ENCODE peak calls at places on chromosome 16, in seven cellular contexts. J is PC-9, K is esophagus squamous epithelium, Q is AG09309, U is left lung, R is pancreas, A is choroid plexus epithelial cell. L is an unnamed sample.

GRCh38 chr16:89905511-89906140 is 13.0 kb upstream of the MC1R start:
- DNase-seq in J (no peak), K (no peak), Q (no peak), U (no peak), R (no peak), A (no peak), L (no peak)

GRCh38 chr16:22770866-22771265 is 43.1 kb upstream of the HS3ST2 start:
- DNase-seq in J (peak), K (no peak), Q (no peak), U (no peak), R (no peak), A (no peak), L (no peak)

GRCh38 chr16:51757921-51758479 is 606.9 kb upstream of the SALL1 start:
- DNase-seq in J (no peak), K (no peak), Q (no peak), U (no peak), R (no peak), A (no peak), L (no peak)

GRCh38 chr16:48136547-48137360 is 19.0 kb downstream of the ABCC12 start:
- DNase-seq in J (no peak), K (no peak), Q (no peak), U (no peak), R (no peak), A (no peak), L (no peak)

GRCh38 chr16:23974223-23974622 is 138.4 kb downstream of the PRKCB start:
- DNase-seq in J (no peak), K (no peak), Q (no peak), U (no peak), R (no peak), A (no peak), L (no peak)

GRCh38 chr16:9666834-9667480 is 515.3 kb downstream of the GRIN2A start:
- DNase-seq in J (no peak), K (no peak), Q (no peak), U (no peak), R (no peak), A (no peak), L (no peak)

GRCh38 chr16:20401066-20401465 is 3.5 kb downstream of the PDILT start:
- DNase-seq in J (no peak), K (no peak), Q (no peak), U (no peak), R (no peak), A (no peak), L (no peak)

GRCh38 chr16:73058221-73058615 is 10.3 kb upstream of the ZFHX3 start:
- DNase-seq in J (no peak), K (no peak), Q (no peak), U (peak), R (no peak), A (no peak), L (no peak)

GRCh38 chr16:66662445-66663194 is 33.9 kb downstream of the CMTM4 start:
- DNase-seq in J (no peak), K (no peak), Q (no peak), U (no peak), R (no peak), A (peak), L (no peak)

GRCh38 chr16:83830091-83830768 is 22.5 kb downstream of the HSBP1 start:
- DNase-seq in J (no peak), K (no peak), Q (no peak), U (no peak), R (no peak), A (no peak), L (no peak)

GRCh38 chr16:23508589-23509440 is 1.5 kb downstream of the GGA2 start:
- DNase-seq in J (no peak), K (no peak), Q (no peak), U (no peak), R (no peak), A (peak), L (no peak)

GRCh38 chr16:86306811-86307517 is 203.4 kb upstream of the FOXF1 start:
- DNase-seq in J (no peak), K (no peak), Q (peak), U (peak), R (no peak), A (peak), L (no peak)

GRCh38 chr16:70805787-70806186 is 4.8 kb upstream of the VAC14 start:
- DNase-seq in J (no peak), K (no peak), Q (no peak), U (no peak), R (no peak), A (peak), L (peak)

GRCh38 chr16:49696414-49697101 is 159.4 kb downstream of the ZNF423 start:
- DNase-seq in J (no peak), K (no peak), Q (no peak), U (no peak), R (no peak), A (peak), L (no peak)

GRCh38 chr16:53754938-53755910 is 51.3 kb downstream of the FTO start:
- DNase-seq in J (no peak), K (no peak), Q (no peak), U (no peak), R (peak), A (peak), L (peak)

GRCh38 chr16:88977028-88977844 is at the start of gene CBFA2T3:
- DNase-seq in J (peak), K (peak), Q (no peak), U (peak), R (peak), A (no peak), L (no peak)

GRCh38 chr16:10749680-10750035 is 6.0 kb downstream of the NUBP1 start:
- DNase-seq in J (no peak), K (no peak), Q (no peak), U (no peak), R (no peak), A (peak), L (no peak)

GRCh38 chr16:67459858-67460144 is 21.2 kb downstream of the ATP6V0D1 start:
- DNase-seq in J (no peak), K (no peak), Q (no peak), U (no peak), R (no peak), A (no peak), L (no peak)

GRCh38 chr16:11613381-11614303 is 26.9 kb upstream of the LITAF start:
- DNase-seq in J (peak), K (peak), Q (no peak), U (peak), R (peak), A (peak), L (no peak)

GRCh38 chr16:80319181-80319580 is 221.6 kb upstream of the DYNLRB2 start:
- DNase-seq in J (no peak), K (no peak), Q (no peak), U (no peak), R (no peak), A (peak), L (no peak)

GRCh38 chr16:89602273-89602951 is 11.0 kb upstream of the DPEP1 start:
- DNase-seq in J (peak), K (no peak), Q (peak), U (peak), R (no peak), A (peak), L (peak)

GRCh38 chr16:86545927-86546637 is 9.0 kb downstream of the MTHFSD start:
- DNase-seq in J (no peak), K (no peak), Q (no peak), U (no peak), R (no peak), A (peak), L (no peak)

DNA sequence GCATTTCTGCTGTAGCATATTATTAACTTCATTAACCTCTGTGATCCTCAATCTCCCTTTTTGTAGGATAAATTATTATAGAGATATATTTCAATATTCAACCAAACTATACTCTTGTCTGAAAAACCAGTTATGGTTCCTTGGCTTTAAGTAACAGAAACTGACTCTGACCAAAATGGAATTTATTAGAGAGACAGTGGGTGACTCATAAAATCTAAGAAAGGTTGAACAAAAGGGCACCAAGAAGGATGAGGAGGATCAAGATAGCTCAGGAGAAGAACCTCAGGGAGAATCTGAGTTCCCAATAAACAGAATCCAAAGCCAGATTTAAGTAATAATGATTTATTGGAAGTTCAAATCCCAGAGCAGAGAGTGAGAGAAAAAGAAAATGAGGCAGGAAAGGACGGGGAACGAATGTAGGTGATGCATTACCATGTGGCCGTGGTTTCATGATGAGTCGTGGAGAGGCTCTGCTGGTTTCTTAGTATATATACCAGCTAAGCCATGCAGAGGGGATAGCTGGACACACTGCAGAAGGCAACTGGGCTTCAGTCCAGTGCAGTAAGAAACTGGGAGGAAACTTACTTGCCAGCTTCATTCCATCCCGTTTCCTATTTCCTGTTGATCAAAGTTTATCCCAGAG is 151.5 kb upstream of the GOT2 start:
- DNase-seq in J (no peak), K (no peak), Q (no peak), U (no peak), R (no peak), A (no peak), L (peak)
- TF ChIP-seq CTCF in J (no peak), K (no peak), Q (no peak), U (no peak), R (no peak), A (no peak), L (no peak)

GRCh38 chr16:57140866-57141668 is 44.8 kb downstream of the PSME3IP1 start:
- DNase-seq in J (no peak), K (no peak), Q (no peak), U (no peak), R (no peak), A (no peak), L (no peak)
- H3K4me3 ChIP-seq in J (no peak), K (no peak), Q (no peak), U (no peak), R (no peak), A (no peak), L (no peak)

DNA sequence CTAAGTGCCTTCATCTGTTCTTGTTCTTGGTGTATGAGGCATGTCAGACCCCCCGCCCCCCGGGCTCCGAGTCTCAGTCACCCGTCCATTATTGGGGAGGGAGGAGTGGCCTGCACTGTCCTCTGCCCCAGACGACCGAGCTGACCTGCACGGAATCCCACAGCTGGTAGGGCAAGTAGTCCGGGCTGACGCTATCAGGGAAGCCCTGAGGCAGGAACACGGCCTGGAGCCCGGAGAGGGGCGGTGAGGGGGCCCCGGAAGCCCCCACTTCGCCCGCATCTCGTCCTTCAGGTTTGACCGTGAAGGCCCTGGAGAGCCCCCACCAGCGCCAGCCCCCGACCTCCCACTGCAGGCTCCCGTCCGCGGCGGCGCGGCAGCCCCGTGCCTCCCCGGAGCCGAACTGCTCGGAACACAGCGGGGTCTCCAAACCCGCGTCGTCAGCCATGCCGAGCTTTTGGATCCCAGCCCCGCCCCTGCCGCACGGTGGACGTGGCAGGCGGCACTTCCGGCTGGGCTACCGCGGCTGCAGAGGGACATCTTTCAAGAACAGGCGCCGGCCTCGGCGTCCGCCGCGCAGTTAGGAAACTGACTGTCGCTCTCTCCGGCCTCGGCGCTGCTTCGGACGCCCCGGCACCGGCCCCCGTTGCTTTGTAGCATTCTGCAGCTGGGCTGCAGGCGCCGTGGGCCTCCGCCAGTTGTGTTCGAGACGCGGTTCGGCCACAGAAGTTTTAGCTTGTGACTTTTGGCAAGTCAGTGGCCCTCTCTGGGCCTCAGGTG is at the start of gene RUSF1:
- DNase-seq in J (peak), K (peak), Q (peak), U (peak), R (peak), A (peak), L (peak)
- TF ChIP-seq CTCF in J (no peak), K (no peak), Q (no peak), U (no peak), R (no peak), A (peak), L (no peak)

DNA sequence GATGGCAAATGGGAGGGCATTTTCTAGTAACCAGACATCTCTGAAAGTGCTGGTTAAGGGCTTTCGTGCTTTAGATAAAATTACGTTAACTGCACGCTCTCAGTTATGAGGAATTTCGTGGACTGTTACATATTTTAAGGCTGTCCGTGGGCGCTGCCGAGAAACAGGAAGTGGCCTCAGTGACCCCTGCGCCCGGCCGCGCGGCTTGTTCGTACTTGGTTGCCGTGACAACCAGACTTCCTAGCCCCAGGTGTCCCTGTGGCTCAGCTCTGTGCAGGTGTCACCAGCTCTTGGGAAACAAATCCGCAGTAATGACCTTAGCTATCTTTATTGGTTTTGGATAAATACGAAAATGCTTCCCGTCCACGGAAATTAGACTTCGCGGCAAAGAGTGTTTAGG is 52.7 kb downstream of the LMF1 start:
- DNase-seq in J (no peak), K (no peak), Q (no peak), U (no peak), R (no peak), A (peak), L (no peak)
- H3K4me3 ChIP-seq in J (no peak), K (no peak), Q (no peak), U (no peak), R (no peak), A (no peak), L (no peak)

DNA sequence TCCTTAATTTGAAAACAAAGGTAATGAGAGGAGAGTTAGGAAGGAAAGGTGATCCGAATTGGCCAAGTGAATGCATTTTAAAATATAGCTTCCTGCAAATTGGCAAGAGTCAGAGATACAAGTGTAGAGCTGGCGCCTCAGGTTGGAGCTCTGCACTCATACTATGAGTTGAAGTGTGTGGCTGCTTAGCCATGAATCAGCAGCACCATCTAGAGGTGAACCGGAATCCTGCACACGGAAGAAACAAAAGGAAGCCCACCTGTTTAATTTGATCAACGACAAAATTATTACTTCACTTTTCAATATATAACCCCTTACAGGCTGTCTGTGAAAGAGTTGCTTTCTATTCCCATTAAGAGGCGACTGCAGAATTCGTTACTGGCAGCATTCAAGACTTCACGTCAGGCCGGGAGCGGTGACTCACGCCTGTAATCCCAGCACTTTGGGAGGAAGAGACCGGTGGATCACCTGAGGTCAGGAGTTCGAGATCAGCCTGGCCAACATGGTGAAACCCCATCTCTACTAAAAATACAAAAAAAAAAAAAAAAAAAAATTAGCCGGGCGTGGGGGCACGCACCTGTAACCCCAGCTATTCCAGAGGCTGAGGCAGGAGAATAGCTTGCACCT is 1253.7 kb upstream of the CDH8 start:
- DNase-seq in J (no peak), K (no peak), Q (no peak), U (no peak), R (peak), A (peak), L (no peak)
- TF ChIP-seq CTCF in J (peak), K (no peak), Q (peak), U (peak), R (peak), A (peak), L (peak)

GRCh38 chr16:69423189-69423588 is 1.2 kb upstream of the CYB5B start:
- DNase-seq in J (no peak), K (no peak), Q (no peak), U (no peak), R (no peak), A (no peak), L (no peak)

GRCh38 chr16:69424935-69425784 is 741 bp downstream of the CYB5B start:
- DNase-seq in J (no peak), K (no peak), Q (no peak), U (no peak), R (no peak), A (no peak), L (no peak)

GRCh38 chr16:69419956-69420355 is 4.5 kb upstream of the CYB5B start:
- DNase-seq in J (no peak), K (no peak), Q (no peak), U (no peak), R (no peak), A (no peak), L (no peak)

GRCh38 chr16:69428652-69429051 is 4.2 kb downstream of the CYB5B start:
- DNase-seq in J (no peak), K (no peak), Q (no peak), U (no peak), R (no peak), A (no peak), L (no peak)

GRCh38 chr16:69424053-69424934 is at the start of gene CYB5B:
- DNase-seq in J (peak), K (peak), Q (peak), U (peak), R (peak), A (peak), L (peak)
- H3K4me3 ChIP-seq in J (peak), K (peak), Q (peak), U (peak), R (peak), A (peak), L (peak)

GRCh38 chr16:85027968-85028637 is 508 bp downstream of the KIAA0513 start:
- DNase-seq in J (no peak), K (no peak), Q (no peak), U (no peak), R (peak), A (no peak), L (no peak)
- TF ChIP-seq CTCF in J (no peak), K (no peak), Q (peak), U (no peak), R (no peak), A (peak), L (peak)